ENCODE peak calls at places on chromosomes 13 and 19, in seven cellular contexts. C is NCI-H748 treated with DMSO at 0.1 percent for 48 hours; B is activated CD4-positive, alpha-beta T cell treated with anti-CD3 and anti-CD28 coated beads for 36 hours; I is NCI-H460; O is choroid plexus epithelial cell; M is stimulated activated CD4-positive, alpha-beta T cell treated with anti-CD3 and anti-CD28 coated beads, Interleukin-1b, Interleukin-23, amount 100 ng/mL, for 4 hours; H is cardiac muscle cell. N is an unnamed sample.

GRCh38 chr13:42378383-42378780 is 106.4 kb downstream of the AKAP11 start:
- DNase-seq in C (no peak), B (peak), I (no peak), O (no peak), M (no peak), H (no peak), N (no peak)

GRCh38 chr19:5585461-5586299 is 17.9 kb upstream of the TINCR start:
- DNase-seq in C (no peak), B (peak), I (no peak), O (peak), M (peak), H (no peak), N (no peak)

GRCh38 chr13:44605275-44605674 is 29.1 kb upstream of the TSC22D1 start:
- DNase-seq in C (no peak), B (no peak), I (no peak), O (no peak), M (no peak), H (peak), N (no peak)

GRCh38 chr19:57465680-57466381 is 8.9 kb upstream of the VN1R1 start:
- DNase-seq in C (peak), B (peak), I (peak), O (peak), M (no peak), H (peak), N (no peak)

GRCh38 chr13:80273717-80274116 is 67.2 kb downstream of the SPRY2 start:
- DNase-seq in C (no peak), B (no peak), I (no peak), O (no peak), M (no peak), H (no peak), N (no peak)

GRCh38 chr19:18346091-18346490 is 5.7 kb downstream of the PGPEP1 start:
- DNase-seq in C (no peak), B (no peak), I (no peak), O (no peak), M (no peak), H (no peak), N (no peak)

GRCh38 chr19:2270157-2270571 is 11.8 kb downstream of the PEAK3 start:
- DNase-seq in C (no peak), B (peak), I (no peak), O (no peak), M (no peak), H (no peak), N (peak)

GRCh38 chr13:23723463-23723862 is 153.3 kb downstream of the TNFRSF19 start:
- DNase-seq in C (no peak), B (no peak), I (no peak), O (peak), M (no peak), H (peak), N (no peak)

GRCh38 chr19:55489711-55490477 is 1.7 kb downstream of the SSC5D start:
- DNase-seq in C (no peak), B (no peak), I (no peak), O (no peak), M (no peak), H (no peak), N (no peak)

N was measured in left ventricle myocardium inferior.